ENCODE peak calls at places on chromosomes 7 and 10, in nine cellular contexts. One of them, this sample, is unnamed.

GRCh38 chr7:50164552-50165220 is 71.6 kb upstream of the ZPBP start:
- DNase-seq in nucleus accumbens: no peak
- DNase-seq in IMR-90: no peak
- DNase-seq in effector CD8-positive, alpha-beta T cell: no peak
- DNase-seq in activated naive CD4-positive, alpha-beta T cell treated with Interleukin-2 at 50 U/mL for 16 hours: no peak
- DNase-seq in sciatic nerve: no peak
- DNase-seq in central memory CD4-positive, alpha-beta T cell: peak; percentile 49
- DNase-seq in myocyte: no peak
- DNase-seq in renal cortical epithelial cell: no peak
- DNase-seq in this sample: no peak

GRCh38 chr7:10579561-10579960 is 394.1 kb upstream of the PHF14 start:
- DNase-seq in nucleus accumbens: no peak
- DNase-seq in IMR-90: no peak
- DNase-seq in effector CD8-positive, alpha-beta T cell: no peak
- DNase-seq in activated naive CD4-positive, alpha-beta T cell treated with Interleukin-2 at 50 U/mL for 16 hours: no peak
- DNase-seq in sciatic nerve: no peak
- DNase-seq in central memory CD4-positive, alpha-beta T cell: no peak
- DNase-seq in myocyte: no peak
- DNase-seq in renal cortical epithelial cell: no peak
- DNase-seq in this sample: no peak

GRCh38 chr10:104099941-104100340 is 14.3 kb upstream of the COL17A1 start:
- DNase-seq in nucleus accumbens: no peak
- DNase-seq in IMR-90: peak; percentile 23
- DNase-seq in effector CD8-positive, alpha-beta T cell: no peak
- DNase-seq in activated naive CD4-positive, alpha-beta T cell treated with Interleukin-2 at 50 U/mL for 16 hours: no peak
- DNase-seq in sciatic nerve: no peak
- DNase-seq in central memory CD4-positive, alpha-beta T cell: no peak
- DNase-seq in myocyte: peak; percentile 8
- DNase-seq in renal cortical epithelial cell: no peak
- DNase-seq in this sample: no peak

GRCh38 chr7:57867884-57868701 is 418.1 kb downstream of the ZNF716 start:
- DNase-seq in nucleus accumbens: no peak
- DNase-seq in IMR-90: no peak
- DNase-seq in effector CD8-positive, alpha-beta T cell: no peak
- DNase-seq in activated naive CD4-positive, alpha-beta T cell treated with Interleukin-2 at 50 U/mL for 16 hours: no peak
- DNase-seq in sciatic nerve: no peak
- DNase-seq in central memory CD4-positive, alpha-beta T cell: no peak
- DNase-seq in myocyte: peak; percentile 0
- DNase-seq in renal cortical epithelial cell: peak; percentile 0
- DNase-seq in this sample: no peak

GRCh38 chr10:89431977-89432376 is 17.6 kb downstream of the IFIT5 start:
- DNase-seq in nucleus accumbens: no peak
- DNase-seq in IMR-90: peak; percentile 66
- DNase-seq in effector CD8-positive, alpha-beta T cell: no peak
- DNase-seq in activated naive CD4-positive, alpha-beta T cell treated with Interleukin-2 at 50 U/mL for 16 hours: no peak
- DNase-seq in sciatic nerve: no peak
- DNase-seq in central memory CD4-positive, alpha-beta T cell: no peak
- DNase-seq in myocyte: peak; percentile 49
- DNase-seq in renal cortical epithelial cell: peak; percentile 95
- DNase-seq in this sample: peak; percentile 82

GRCh38 chr7:27965650-27966049 is 214.9 kb downstream of the JAZF1 start:
- DNase-seq in nucleus accumbens: no peak
- DNase-seq in IMR-90: peak; percentile 7
- DNase-seq in effector CD8-positive, alpha-beta T cell: no peak
- DNase-seq in activated naive CD4-positive, alpha-beta T cell treated with Interleukin-2 at 50 U/mL for 16 hours: no peak
- DNase-seq in sciatic nerve: no peak
- DNase-seq in central memory CD4-positive, alpha-beta T cell: no peak
- DNase-seq in myocyte: no peak
- DNase-seq in renal cortical epithelial cell: no peak
- DNase-seq in this sample: no peak

GRCh38 chr10:11407939-11408338 is 203.5 kb downstream of the USP6NL start:
- DNase-seq in nucleus accumbens: no peak
- DNase-seq in IMR-90: no peak
- DNase-seq in effector CD8-positive, alpha-beta T cell: no peak
- DNase-seq in activated naive CD4-positive, alpha-beta T cell treated with Interleukin-2 at 50 U/mL for 16 hours: no peak
- DNase-seq in sciatic nerve: no peak
- DNase-seq in central memory CD4-positive, alpha-beta T cell: no peak
- DNase-seq in myocyte: no peak
- DNase-seq in renal cortical epithelial cell: no peak
- DNase-seq in this sample: no peak

GRCh38 chr10:99631496-99631895 is 11.3 kb upstream of the SLC25A28 start:
- DNase-seq in nucleus accumbens: no peak
- DNase-seq in IMR-90: peak; percentile 78
- DNase-seq in effector CD8-positive, alpha-beta T cell: no peak
- DNase-seq in activated naive CD4-positive, alpha-beta T cell treated with Interleukin-2 at 50 U/mL for 16 hours: no peak
- DNase-seq in sciatic nerve: no peak
- DNase-seq in central memory CD4-positive, alpha-beta T cell: no peak
- DNase-seq in myocyte: peak; percentile 3
- DNase-seq in renal cortical epithelial cell: no peak
- DNase-seq in this sample: no peak

GRCh38 chr7:45415265-45415664 is 158.9 kb upstream of the ADCY1 start:
- DNase-seq in nucleus accumbens: no peak
- DNase-seq in IMR-90: no peak
- DNase-seq in effector CD8-positive, alpha-beta T cell: no peak
- DNase-seq in activated naive CD4-positive, alpha-beta T cell treated with Interleukin-2 at 50 U/mL for 16 hours: no peak
- DNase-seq in sciatic nerve: no peak
- DNase-seq in central memory CD4-positive, alpha-beta T cell: no peak
- DNase-seq in myocyte: no peak
- DNase-seq in renal cortical epithelial cell: no peak
- DNase-seq in this sample: no peak

GRCh38 chr7:139844779-139845442 is 15.8 kb downstream of the TBXAS1 start:
- DNase-seq in nucleus accumbens: no peak
- DNase-seq in IMR-90: no peak
- DNase-seq in effector CD8-positive, alpha-beta T cell: no peak
- DNase-seq in activated naive CD4-positive, alpha-beta T cell treated with Interleukin-2 at 50 U/mL for 16 hours: no peak
- DNase-seq in sciatic nerve: no peak
- DNase-seq in central memory CD4-positive, alpha-beta T cell: no peak
- DNase-seq in myocyte: no peak
- DNase-seq in renal cortical epithelial cell: no peak
- DNase-seq in this sample: no peak

GRCh38 chr7:35315517-35315916 is 61.6 kb upstream of the TBX20 start:
- DNase-seq in nucleus accumbens: no peak
- DNase-seq in IMR-90: no peak
- DNase-seq in effector CD8-positive, alpha-beta T cell: no peak
- DNase-seq in activated naive CD4-positive, alpha-beta T cell treated with Interleukin-2 at 50 U/mL for 16 hours: no peak
- DNase-seq in sciatic nerve: no peak
- DNase-seq in central memory CD4-positive, alpha-beta T cell: no peak
- DNase-seq in myocyte: no peak
- DNase-seq in renal cortical epithelial cell: no peak
- DNase-seq in this sample: no peak

GRCh38 chr7:36289833-36290661 is 99.6 kb upstream of the ANLN start:
- DNase-seq in nucleus accumbens: no peak
- DNase-seq in IMR-90: no peak
- DNase-seq in effector CD8-positive, alpha-beta T cell: no peak
- DNase-seq in activated naive CD4-positive, alpha-beta T cell treated with Interleukin-2 at 50 U/mL for 16 hours: no peak
- DNase-seq in sciatic nerve: no peak
- DNase-seq in central memory CD4-positive, alpha-beta T cell: no peak
- DNase-seq in myocyte: no peak
- DNase-seq in renal cortical epithelial cell: peak; percentile 96
- DNase-seq in this sample: no peak

GRCh38 chr10:131430716-131431402 is 119.3 kb upstream of the TCERG1L start:
- DNase-seq in nucleus accumbens: no peak
- DNase-seq in IMR-90: no peak
- DNase-seq in effector CD8-positive, alpha-beta T cell: no peak
- DNase-seq in activated naive CD4-positive, alpha-beta T cell treated with Interleukin-2 at 50 U/mL for 16 hours: no peak
- DNase-seq in sciatic nerve: no peak
- DNase-seq in central memory CD4-positive, alpha-beta T cell: no peak
- DNase-seq in myocyte: no peak
- DNase-seq in renal cortical epithelial cell: no peak
- DNase-seq in this sample: no peak

GRCh38 chr10:21528452-21529235 is 3.2 kb upstream of the SKIDA1 start:
- DNase-seq in nucleus accumbens: no peak
- DNase-seq in IMR-90: no peak
- DNase-seq in effector CD8-positive, alpha-beta T cell: no peak
- DNase-seq in activated naive CD4-positive, alpha-beta T cell treated with Interleukin-2 at 50 U/mL for 16 hours: no peak
- DNase-seq in sciatic nerve: no peak
- DNase-seq in central memory CD4-positive, alpha-beta T cell: no peak
- DNase-seq in myocyte: peak; percentile 64
- DNase-seq in renal cortical epithelial cell: no peak
- DNase-seq in this sample: no peak

GRCh38 chr10:124446830-124447740 is 2.8 kb downstream of the NKX1-2 start:
- DNase-seq in nucleus accumbens: peak; percentile 18
- DNase-seq in IMR-90: no peak
- DNase-seq in effector CD8-positive, alpha-beta T cell: no peak
- DNase-seq in activated naive CD4-positive, alpha-beta T cell treated with Interleukin-2 at 50 U/mL for 16 hours: no peak
- DNase-seq in sciatic nerve: no peak
- DNase-seq in central memory CD4-positive, alpha-beta T cell: no peak
- DNase-seq in myocyte: no peak
- DNase-seq in renal cortical epithelial cell: no peak
- DNase-seq in this sample: no peak

GRCh38 chr7:130982651-130983050 is 248.6 kb upstream of the KLF14 start:
- DNase-seq in nucleus accumbens: no peak
- DNase-seq in IMR-90: no peak
- DNase-seq in effector CD8-positive, alpha-beta T cell: no peak
- DNase-seq in activated naive CD4-positive, alpha-beta T cell treated with Interleukin-2 at 50 U/mL for 16 hours: no peak
- DNase-seq in sciatic nerve: no peak
- DNase-seq in central memory CD4-positive, alpha-beta T cell: peak; percentile 17
- DNase-seq in myocyte: no peak
- DNase-seq in renal cortical epithelial cell: no peak
- DNase-seq in this sample: no peak

GRCh38 chr10:84178387-84178697 is 4.7 kb downstream of the GPR15LG start:
- DNase-seq in nucleus accumbens: no peak
- DNase-seq in IMR-90: no peak
- DNase-seq in effector CD8-positive, alpha-beta T cell: no peak
- DNase-seq in activated naive CD4-positive, alpha-beta T cell treated with Interleukin-2 at 50 U/mL for 16 hours: no peak
- DNase-seq in sciatic nerve: no peak
- DNase-seq in central memory CD4-positive, alpha-beta T cell: no peak
- DNase-seq in myocyte: no peak
- DNase-seq in renal cortical epithelial cell: no peak
- DNase-seq in this sample: no peak

This sample was measured in astrocyte of the cerebellum.